ENCODE peak calls at places on chromosomes 11 and 22, in four cellular contexts. One of them, this sample, is unnamed.

GRCh38 chr11:43868852-43869567 is 11.6 kb upstream of the ALKBH3 start:
- DNase-seq in heart left ventricle: no peak
- DNase-seq in NCI-H226: peak; percentile 92
- DNase-seq in suprapubic skin: no peak
- DNase-seq in this sample: peak; percentile 51

GRCh38 chr11:36131719-36132349 is 157.4 kb downstream of the COMMD9 start:
- DNase-seq in heart left ventricle: peak; percentile 55
- DNase-seq in NCI-H226: no peak
- DNase-seq in suprapubic skin: no peak
- DNase-seq in this sample: no peak

GRCh38 chr11:395866-396265 is 1.9 kb downstream of the PKP3 start:
- DNase-seq in heart left ventricle: no peak
- DNase-seq in NCI-H226: no peak
- DNase-seq in suprapubic skin: no peak
- DNase-seq in this sample: no peak

GRCh38 chr11:70429428-70429705 is 31.0 kb downstream of the CTTN start:
- DNase-seq in heart left ventricle: no peak
- DNase-seq in NCI-H226: no peak
- DNase-seq in suprapubic skin: no peak
- DNase-seq in this sample: no peak

GRCh38 chr22:47160141-47160541 is 397.7 kb downstream of the TBC1D22A start:
- DNase-seq in heart left ventricle: no peak
- DNase-seq in NCI-H226: no peak
- DNase-seq in suprapubic skin: peak; percentile 57
- DNase-seq in this sample: no peak

GRCh38 chr11:23079382-23079813 is 219.1 kb upstream of the CCDC179 start:
- DNase-seq in heart left ventricle: no peak
- DNase-seq in NCI-H226: no peak
- DNase-seq in suprapubic skin: no peak
- DNase-seq in this sample: no peak

GRCh38 chr22:35987487-35987886 is 41.1 kb downstream of the RBFOX2 start:
- DNase-seq in heart left ventricle: no peak
- DNase-seq in NCI-H226: no peak
- DNase-seq in suprapubic skin: no peak
- DNase-seq in this sample: no peak

GRCh38 chr11:73398721-73399120 is 22.5 kb downstream of the RELT start:
- DNase-seq in heart left ventricle: no peak
- DNase-seq in NCI-H226: no peak
- DNase-seq in suprapubic skin: peak; percentile 39
- DNase-seq in this sample: no peak

GRCh38 chr11:120974466-120974865 is 49.4 kb upstream of the TBCEL start:
- DNase-seq in heart left ventricle: no peak
- DNase-seq in NCI-H226: no peak
- DNase-seq in suprapubic skin: no peak
- DNase-seq in this sample: no peak

GRCh38 chr11:62372871-62373270 is 35.6 kb downstream of the ASRGL1 start:
- DNase-seq in heart left ventricle: no peak
- DNase-seq in NCI-H226: no peak
- DNase-seq in suprapubic skin: no peak
- DNase-seq in this sample: no peak

GRCh38 chr11:130827697-130828377 is 88.4 kb downstream of the SNX19 start:
- DNase-seq in heart left ventricle: peak; percentile 72
- DNase-seq in NCI-H226: peak; percentile 70
- DNase-seq in suprapubic skin: peak; percentile 80
- DNase-seq in this sample: peak; percentile 33

This sample was measured in foreskin keratinocyte.